ENCODE peak calls at places on chromosome 1, in four cellular contexts. Z is MV-4-11, T is adipocyte, Q is T47D. X is an unnamed sample.

GRCh38 chr1:183168308-183168707 is 17.8 kb upstream of the LAMC2 start:
- DNase-seq in T (no peak), Z (no peak), Q (no peak), X (no peak)

GRCh38 chr1:28915036-28915895 is 897 bp downstream of the EPB41 start:
- DNase-seq in T (peak), Q (peak), Z (no peak), X (peak)

GRCh38 chr1:77958850-77959249 is 20.0 kb downstream of the FUBP1 start:
- DNase-seq in Q (no peak), T (no peak), Z (no peak), X (no peak)

GRCh38 chr1:50976890-50977574 is 7.0 kb downstream of the CDKN2C start:
- DNase-seq in Q (no peak), T (peak), Z (no peak), X (no peak)

GRCh38 chr1:1986451-1987141 is 17.0 kb downstream of the CFAP74 start:
- DNase-seq in Q (no peak), T (no peak), Z (no peak), X (no peak)

GRCh38 chr1:78370779-78371482 is 119.8 kb upstream of the PTGFR start:
- DNase-seq in Q (no peak), Z (no peak), T (peak), X (no peak)

GRCh38 chr1:242673652-242674051 is 149.2 kb upstream of the PLD5 start:
- DNase-seq in Q (no peak), Z (no peak), T (no peak), X (no peak)

GRCh38 chr1:201767339-201767738 is 61.6 kb upstream of the IPO9 start:
- DNase-seq in Q (no peak), T (no peak), Z (no peak), X (no peak)

GRCh38 chr1:93822710-93823425 is 56.1 kb downstream of the DNTTIP2 start:
- DNase-seq in Z (no peak), T (no peak), Q (no peak), X (no peak)

GRCh38 chr1:67468066-67468718 is 38.0 kb upstream of the SERBP1 start:
- DNase-seq in T (peak), Z (no peak), Q (peak), X (no peak)

GRCh38 chr1:101235696-101236545 is 898 bp upstream of the S1PR1 start:
- DNase-seq in Z (peak), T (peak), Q (peak), X (no peak)

GRCh38 chr1:225242611-225243010 is 185.2 kb downstream of the LBR start:
- DNase-seq in Q (no peak), Z (no peak), T (no peak), X (no peak)

GRCh38 chr1:1778827-1779675 is 781 bp upstream of the NADK start:
- DNase-seq in T (peak), Q (peak), Z (peak), X (peak)

GRCh38 chr1:52574594-52574993 is 21.7 kb upstream of the TUT4 start:
- DNase-seq in Z (peak), T (peak), Q (no peak), X (no peak)

GRCh38 chr1:221887091-221887746 is 145.3 kb upstream of the DUSP10 start:
- DNase-seq in Z (no peak), Q (peak), T (peak), X (peak)